ENCODE peak calls at places on chromosomes 2 and 18, in five cellular contexts. One of them, this sample, is unnamed.

GRCh38 chr18:7624697-7625096 is 57.6 kb downstream of the PTPRM start:
- DNase-seq in EH: no peak
- DNase-seq in NCI-H774: no peak
- DNase-seq in AG09319: no peak
- DNase-seq in substantia nigra: no peak
- DNase-seq in this sample: no peak

GRCh38 chr2:1972428-1972827 is 228.1 kb upstream of the PXDN start:
- DNase-seq in EH: peak
- DNase-seq in NCI-H774: peak
- DNase-seq in AG09319: no peak
- DNase-seq in substantia nigra: peak
- DNase-seq in this sample: peak

GRCh38 chr2:193690572-193690971 is 1495.8 kb upstream of the TMEFF2 start:
- DNase-seq in EH: no peak
- DNase-seq in NCI-H774: no peak
- DNase-seq in AG09319: no peak
- DNase-seq in substantia nigra: no peak
- DNase-seq in this sample: no peak

GRCh38 chr2:174573621-174574081 is 24.0 kb downstream of the WIPF1 start:
- DNase-seq in EH: no peak
- DNase-seq in NCI-H774: no peak
- DNase-seq in AG09319: no peak
- DNase-seq in substantia nigra: no peak
- DNase-seq in this sample: no peak

GRCh38 chr2:109260886-109261700 is 132.1 kb downstream of the SH3RF3 start:
- DNase-seq in EH: peak
- DNase-seq in NCI-H774: peak
- DNase-seq in AG09319: no peak
- DNase-seq in substantia nigra: no peak
- DNase-seq in this sample: peak

GRCh38 chr2:233542507-233542906 is 24.1 kb downstream of the USP40 start:
- DNase-seq in EH: peak
- DNase-seq in NCI-H774: no peak
- DNase-seq in AG09319: peak
- DNase-seq in substantia nigra: no peak
- DNase-seq in this sample: no peak

GRCh38 chr2:124080281-124081153 is 55.4 kb downstream of the CNTNAP5 start:
- DNase-seq in EH: no peak
- DNase-seq in NCI-H774: no peak
- DNase-seq in AG09319: no peak
- DNase-seq in substantia nigra: no peak
- DNase-seq in this sample: no peak

GRCh38 chr2:3265471-3265870 is 112.1 kb downstream of the EIPR1 start:
- DNase-seq in EH: no peak
- DNase-seq in NCI-H774: no peak
- DNase-seq in AG09319: no peak
- DNase-seq in substantia nigra: no peak
- DNase-seq in this sample: no peak

GRCh38 chr2:238136820-238137537 is 1.5 kb upstream of the KLHL30 start:
- DNase-seq in EH: peak
- DNase-seq in NCI-H774: no peak
- DNase-seq in AG09319: peak
- DNase-seq in substantia nigra: no peak
- DNase-seq in this sample: no peak

GRCh38 chr2:14616342-14616741 is 16.2 kb upstream of the LRATD1 start:
- DNase-seq in EH: no peak
- DNase-seq in NCI-H774: no peak
- DNase-seq in AG09319: no peak
- DNase-seq in substantia nigra: no peak
- DNase-seq in this sample: no peak

This sample was measured in NCI-H1105.